ENCODE peak calls at places on chromosomes 11 and 22, in four cellular contexts. A, L, I and F are unnamed samples.

GRCh38 chr11:15710593-15711260 is 596.0 kb downstream of the INSC start:
- DNase-seq in A (no peak), L (no peak), I (peak; percentile 12), F (no peak)

GRCh38 chr11:130214861-130215530 is 55.4 kb downstream of the ST14 start:
- DNase-seq in A (no peak), L (peak; percentile 49), I (no peak), F (no peak)

GRCh38 chr11:34266090-34266912 is 91.5 kb downstream of the ABTB2 start:
- DNase-seq in A (no peak), L (no peak), I (no peak), F (peak; percentile 70)

GRCh38 chr11:44243633-44244343 is 66.2 kb downstream of the ALX4 start:
- DNase-seq in A (no peak), L (no peak), I (peak; percentile 85), F (peak; percentile 12)

GRCh38 chr22:17131686-17132085 is 10.5 kb upstream of the TMEM121B start:
- DNase-seq in A (peak; percentile 45), L (no peak), I (peak; percentile 65), F (no peak)

GRCh38 chr11:81915045-81915444 is 818.6 kb downstream of the FAM181B start:
- DNase-seq in A (no peak), L (no peak), I (no peak), F (no peak)

GRCh38 chr11:45022294-45023064 is 71.8 kb upstream of the TP53I11 start:
- DNase-seq in A (no peak), L (peak; percentile 57), I (no peak), F (peak; percentile 53)

GRCh38 chr22:46672731-46673130 is 52.5 kb downstream of the GRAMD4 start:
- DNase-seq in A (no peak), L (no peak), I (no peak), F (no peak)

GRCh38 chr11:41508121-41508520 is 48.7 kb upstream of the LRRC4C start:
- DNase-seq in A (no peak), L (no peak), I (no peak), F (no peak)

GRCh38 chr11:12179521-12179920 is 69.1 kb downstream of the MICAL2 start:
- DNase-seq in A (no peak), L (no peak), I (no peak), F (no peak)

GRCh38 chr22:36166518-36167220 is 6.1 kb upstream of the APOL3 start:
- DNase-seq in A (no peak), L (no peak), I (no peak), F (no peak)

GRCh38 chr11:112610494-112610893 is 349.8 kb upstream of the PLET1 start:
- DNase-seq in A (no peak), L (no peak), I (no peak), F (no peak)

GRCh38 chr11:131999084-131999483 is 628.7 kb downstream of the NTM start:
- DNase-seq in A (no peak), L (no peak), I (no peak), F (peak; percentile 18)